ENCODE peak calls at places on chromosomes 7 and 10, in ten cellular contexts. Z, P, M, H, I, Y, K, G, L and F are unnamed samples.

GRCh38 chr7:17405786-17406185 is 107.3 kb downstream of the AHR start:
- DNase-seq in Z (no peak), P (no peak), M (peak; percentile 78), H (no peak), I (no peak), Y (no peak), K (no peak), G (no peak), L (no peak), F (no peak)

GRCh38 chr7:113015038-113015645 is 71.5 kb downstream of the GPR85 start:
- DNase-seq in Z (no peak), P (no peak), M (peak; percentile 11), H (no peak), I (peak; percentile 55), Y (no peak), K (no peak), G (peak; percentile 20), L (no peak), F (no peak)

GRCh38 chr7:45718464-45719330 is 144.5 kb downstream of the ADCY1 start:
- DNase-seq in Z (no peak), P (no peak), M (no peak), H (no peak), I (no peak), Y (no peak), K (no peak), G (no peak), L (peak; percentile 75), F (no peak)

GRCh38 chr10:132448248-132448731 is 51.3 kb downstream of the PWWP2B start:
- DNase-seq in Z (no peak), P (no peak), M (no peak), H (peak; percentile 91), I (peak; percentile 86), Y (peak; percentile 88), K (peak; percentile 91), G (peak; percentile 88), L (no peak), F (no peak)

GRCh38 chr7:22442887-22443369 is 57.1 kb downstream of the STEAP1B start:
- DNase-seq in Z (no peak), P (no peak), M (no peak), H (no peak), I (no peak), Y (no peak), K (no peak), G (no peak), L (no peak), F (no peak)

GRCh38 chr7:46658281-46658680 is 737.2 kb upstream of the IGFBP3 start:
- DNase-seq in Z (no peak), P (no peak), M (no peak), H (no peak), I (no peak), Y (no peak), K (no peak), G (no peak), L (no peak), F (no peak)

GRCh38 chr10:2980116-2980515 is 87.2 kb upstream of the PFKP start:
- DNase-seq in Z (no peak), P (no peak), M (no peak), H (no peak), I (no peak), Y (no peak), K (no peak), G (no peak), L (no peak), F (no peak)

GRCh38 chr10:18418579-18419210 is 232.7 kb downstream of the NSUN6 start:
- DNase-seq in Z (no peak), P (no peak), M (no peak), H (no peak), I (no peak), Y (no peak), K (no peak), G (no peak), L (peak; percentile 75), F (no peak)

DNA sequence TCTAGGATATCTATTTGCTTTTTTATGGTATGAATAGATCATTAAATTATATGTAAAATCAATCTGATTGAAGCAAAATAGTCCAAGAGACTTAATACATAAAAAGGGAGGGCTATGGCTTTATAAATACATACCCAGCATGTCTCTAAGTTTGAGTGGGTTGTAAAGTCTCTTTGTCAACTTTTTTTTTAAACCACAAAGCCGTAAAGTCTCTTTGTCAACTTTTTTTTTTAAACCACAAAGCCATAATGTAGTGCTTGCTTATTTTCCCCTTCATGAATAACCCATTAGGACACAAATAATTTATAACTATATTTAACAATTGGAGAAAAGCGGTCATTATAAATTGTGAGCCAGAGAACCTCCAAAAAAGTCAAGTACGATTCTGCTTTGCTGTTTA is 5.7 kb downstream of the HECTD2 start:
- DNase-seq in Z (no peak), P (no peak), M (no peak), H (no peak), I (no peak), Y (no peak), K (no peak), G (no peak), L (no peak), F (no peak)
- TF ChIP-seq POLR2AphosphoS5 in Z (no peak), P (no peak), M (no peak), H (no peak), I (no peak), Y (no peak), K (no peak), G (no peak), L (no peak), F (no peak)

DNA sequence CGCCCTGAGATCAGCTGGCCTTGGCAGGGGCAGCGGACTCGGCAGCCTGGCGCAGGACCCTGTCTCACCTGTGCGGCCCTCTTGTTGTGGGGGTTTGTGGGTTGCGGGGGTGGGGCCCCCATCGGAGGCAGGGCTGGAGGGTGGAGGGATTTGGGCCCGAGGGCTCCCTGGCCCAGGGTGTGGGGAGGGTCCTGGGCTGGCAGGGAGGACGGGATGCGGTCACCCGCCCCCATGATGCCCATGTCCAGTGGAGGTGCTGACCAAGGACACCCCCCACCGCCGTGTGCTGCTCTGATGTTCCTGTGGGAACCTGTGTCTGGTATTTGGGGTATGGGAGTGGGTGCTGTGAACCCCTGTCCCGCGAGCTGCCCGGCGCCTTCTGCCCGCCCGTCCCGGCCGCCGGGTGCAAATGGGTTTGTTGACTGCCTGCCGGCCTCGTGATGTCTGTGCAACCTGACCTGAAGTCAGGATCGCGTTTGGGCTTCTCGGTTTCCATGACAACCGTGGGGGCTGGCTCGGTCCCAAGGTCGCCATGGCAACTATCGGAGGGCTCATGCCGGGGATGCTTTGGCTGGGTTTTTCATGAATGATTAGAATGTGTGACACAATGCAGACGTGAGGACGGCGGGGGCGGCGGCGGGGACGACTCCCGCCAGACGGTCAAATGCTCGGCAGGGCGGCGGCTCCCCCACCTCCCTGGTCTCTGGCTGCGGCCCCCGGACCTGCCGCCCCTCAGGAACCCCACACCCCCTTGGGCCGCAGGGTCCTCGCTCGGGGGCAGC is 7.3 kb downstream of the MAFK start:
- DNase-seq in Z (no peak), P (peak; percentile 96), M (no peak), H (peak; percentile 75), I (peak; percentile 100), Y (peak; percentile 95), K (peak; percentile 81), G (peak; percentile 98), L (peak; percentile 97), F (peak; percentile 94)
- H3K4me3 ChIP-seq in Z (no peak overlapping the region), P (peak overlapping the region; percentile 52), M (peak overlapping the region; percentile 61), H (peak overlapping the region; percentile 12), I (peak overlapping the region; percentile 51), Y (peak overlapping the region; percentile 36), K (peak overlapping the region; percentile 56), G (no peak overlapping the region), L (peak overlapping the region; percentile 63), F (peak overlapping the region; percentile 56)

GRCh38 chr7:34156336-34156735 is 251.0 kb downstream of the BMPER start:
- DNase-seq in Z (no peak), P (no peak), M (no peak), H (no peak), I (no peak), Y (no peak), K (no peak), G (no peak), L (no peak), F (no peak)

GRCh38 chr7:34155225-34155908 is 250.0 kb downstream of the BMPER start:
- DNase-seq in Z (no peak), P (peak; percentile 69), M (no peak), H (no peak), I (no peak), Y (no peak), K (no peak), G (no peak), L (no peak), F (no peak)

GRCh38 chr7:34158311-34158710 is 253.0 kb downstream of the BMPER start:
- DNase-seq in Z (no peak), P (peak; percentile 81), M (no peak), H (no peak), I (no peak), Y (no peak), K (no peak), G (no peak), L (no peak), F (no peak)

GRCh38 chr7:34158754-34159153 is 253.4 kb downstream of the BMPER start:
- DNase-seq in Z (peak; percentile 15), P (no peak), M (peak; percentile 8), H (no peak), I (peak; percentile 30), Y (no peak), K (no peak), G (no peak), L (no peak), F (no peak)

GRCh38 chr7:34157137-34157536 is 251.8 kb downstream of the BMPER start:
- DNase-seq in Z (no peak), P (no peak), M (no peak), H (no peak), I (no peak), Y (no peak), K (no peak), G (no peak), L (no peak), F (no peak)
- TF ChIP-seq EP300 in Z (no peak), P (no peak), M (no peak), H (no peak), I (no peak), Y (no peak), K (no peak), G (no peak), L (no peak), F (no peak)

GRCh38 chr7:5437987-5438386 is 14.4 kb upstream of the TNRC18 start:
- DNase-seq in Z (no peak), P (no peak), M (no peak), H (no peak), I (no peak), Y (no peak), K (peak; percentile 57), G (no peak), L (no peak), F (no peak)

GRCh38 chr7:5436003-5436678 is 12.5 kb upstream of the TNRC18 start:
- DNase-seq in Z (no peak), P (no peak), M (no peak), H (no peak), I (no peak), Y (no peak), K (no peak), G (no peak), L (no peak), F (no peak)

GRCh38 chr7:5437348-5437892 is 13.8 kb upstream of the TNRC18 start:
- DNase-seq in Z (no peak), P (no peak), M (no peak), H (no peak), I (no peak), Y (no peak), K (no peak), G (no peak), L (no peak), F (no peak)

GRCh38 chr7:5433181-5433580 is 9.5 kb upstream of the TNRC18 start:
- DNase-seq in Z (no peak), P (no peak), M (no peak), H (no peak), I (no peak), Y (no peak), K (no peak), G (no peak), L (no peak), F (no peak)

DNA sequence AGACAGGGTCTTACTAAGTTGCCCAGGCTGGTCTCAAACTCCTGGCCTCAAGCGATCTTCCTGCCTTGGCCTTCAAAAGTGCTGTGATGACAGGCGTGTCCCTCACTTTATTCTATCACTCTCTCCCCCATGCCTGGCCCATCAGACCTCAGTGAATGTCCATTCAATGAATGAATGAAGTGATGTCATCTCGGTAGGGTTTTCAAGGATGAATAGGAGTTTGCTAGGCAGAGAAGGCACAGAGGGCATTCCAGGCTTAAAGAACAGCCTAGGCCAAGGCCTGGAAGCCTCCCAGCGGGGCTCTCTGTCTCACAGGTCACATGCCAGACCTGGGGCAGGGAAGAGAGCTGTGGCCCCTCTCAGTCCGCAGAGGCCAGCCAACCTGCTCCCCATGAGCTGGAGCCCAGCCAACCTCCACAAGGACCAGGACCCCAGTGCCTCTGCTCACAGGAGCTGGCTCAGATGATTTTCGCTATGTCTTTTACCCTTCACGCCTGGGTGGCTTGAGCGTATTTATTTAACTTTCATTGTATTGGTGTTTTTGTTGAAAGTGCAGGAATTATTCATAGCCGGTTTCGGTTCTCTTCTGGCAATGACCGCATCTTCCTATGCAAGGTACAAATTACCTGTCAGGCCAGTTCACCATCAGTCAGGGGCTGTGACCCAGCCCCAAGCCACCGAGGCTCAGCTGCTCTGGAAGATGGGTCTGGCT is 11.8 kb upstream of the TNRC18 start:
- DNase-seq in Z (no peak), P (no peak), M (no peak), H (no peak), I (no peak), Y (no peak), K (no peak), G (no peak), L (no peak), F (no peak)
- TF ChIP-seq POLR2AphosphoS5 in Z (no peak), P (no peak), M (no peak), H (no peak), I (no peak), Y (no peak), K (no peak), G (no peak), L (no peak), F (no peak)